ENCODE peak calls at places on chromosome 21, in five cellular contexts. O, K, J, I and Z are unnamed samples.
A peak's percentile ranks its signal among the peaks of the same experiment; 100 is the strongest.

GRCh38 chr21:46151989-46152938 is 3.1 kb downstream of the FTCD start:
- DNase-seq in O (no peak), K (no peak), J (no peak), I (no peak), Z (no peak)

GRCh38 chr21:45510466-45510955 is 31.7 kb downstream of the SLC19A1 start:
- DNase-seq in O (no peak), K (no peak), J (no peak), I (no peak), Z (no peak)

GRCh38 chr21:26632691-26633090 is 59.6 kb upstream of the CYYR1 start:
- DNase-seq in O (no peak), K (no peak), J (no peak), I (no peak), Z (no peak)

GRCh38 chr21:25735895-25736597 is 1.3 kb downstream of the GABPA start:
- DNase-seq in O (peak; percentile 54), K (no peak), J (peak; percentile 67), I (no peak), Z (peak; percentile 52)

GRCh38 chr21:42836767-42837301 is 42.5 kb downstream of the WDR4 start:
- DNase-seq in O (no peak), K (peak; percentile 9), J (no peak), I (no peak), Z (no peak)

GRCh38 chr21:36816556-36817130 is 117.7 kb downstream of the SIM2 start:
- DNase-seq in O (no peak), K (no peak), J (no peak), I (no peak), Z (peak; percentile 16)

GRCh38 chr21:35984654-35985366 is 75.5 kb downstream of the SETD4 start:
- DNase-seq in O (no peak), K (no peak), J (no peak), I (no peak), Z (no peak)

GRCh38 chr21:29718081-29718815 is 221.5 kb downstream of the GRIK1 start:
- DNase-seq in O (peak; percentile 23), K (no peak), J (no peak), I (no peak), Z (peak; percentile 47)

DNA sequence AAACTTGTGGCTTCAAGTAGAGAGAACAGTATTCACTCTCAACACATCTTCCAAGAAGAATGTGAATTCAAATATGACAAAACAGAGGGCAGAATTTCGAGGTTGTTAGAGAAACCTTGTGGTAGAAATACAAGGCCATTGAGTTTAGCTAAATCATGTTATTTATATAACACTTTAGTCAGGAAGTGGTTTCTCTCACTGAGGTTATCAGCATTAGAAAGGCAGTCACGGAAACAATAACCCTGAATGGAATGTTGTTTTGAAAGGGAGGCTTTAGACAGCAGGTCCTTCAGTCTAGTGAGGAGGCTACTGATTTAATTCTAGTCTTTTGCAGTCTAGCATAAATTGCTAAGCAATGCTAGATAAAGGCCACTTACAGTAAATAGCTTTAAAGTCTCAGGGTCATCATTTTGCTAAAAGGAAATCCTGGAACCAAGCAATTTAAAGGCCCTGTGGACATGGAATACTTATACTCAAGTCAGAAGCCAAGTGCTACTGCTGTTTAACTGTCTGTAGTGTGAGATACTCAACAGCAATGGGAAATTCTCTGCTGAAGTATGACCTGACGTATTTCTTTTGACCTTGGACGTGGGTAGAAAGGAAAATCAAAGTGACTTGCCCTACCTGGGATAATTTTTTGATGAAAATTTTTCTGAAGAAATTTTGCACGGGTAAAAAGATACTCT is 89.0 kb upstream of the CHODL start:
- DNase-seq in O (no peak), K (no peak), J (peak; percentile 55), I (no peak), Z (peak; percentile 34)
- H3K4me3 ChIP-seq in O (no peak overlapping the region), K (no peak overlapping the region), J (no peak overlapping the region), I (no peak overlapping the region), Z (no peak overlapping the region)

DNA sequence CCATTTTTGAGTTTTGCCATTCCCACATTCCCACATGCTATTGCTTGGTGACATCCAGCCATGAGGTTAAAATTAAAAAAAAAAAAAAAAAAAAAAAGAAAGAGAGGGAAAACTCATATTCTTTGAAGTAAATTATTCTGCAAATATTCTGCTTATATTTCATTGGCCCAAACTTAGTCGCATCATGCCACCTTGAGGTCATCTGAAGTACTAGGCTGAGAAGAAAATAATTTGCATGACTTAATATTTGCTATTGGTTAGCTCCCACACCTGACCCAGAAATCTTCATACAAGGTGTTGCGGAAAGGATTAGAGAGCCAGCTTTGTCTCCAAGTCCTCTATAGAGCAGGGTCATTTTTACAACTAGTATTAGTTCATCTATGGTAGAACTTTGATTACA is 2206.0 kb downstream of the MRPL39 start:
- DNase-seq in O (no peak), K (no peak), J (no peak), I (no peak), Z (peak; percentile 1)
- TF ChIP-seq CTCF in O (no peak), K (no peak), J (peak; percentile 5), I (no peak), Z (no peak)

DNA sequence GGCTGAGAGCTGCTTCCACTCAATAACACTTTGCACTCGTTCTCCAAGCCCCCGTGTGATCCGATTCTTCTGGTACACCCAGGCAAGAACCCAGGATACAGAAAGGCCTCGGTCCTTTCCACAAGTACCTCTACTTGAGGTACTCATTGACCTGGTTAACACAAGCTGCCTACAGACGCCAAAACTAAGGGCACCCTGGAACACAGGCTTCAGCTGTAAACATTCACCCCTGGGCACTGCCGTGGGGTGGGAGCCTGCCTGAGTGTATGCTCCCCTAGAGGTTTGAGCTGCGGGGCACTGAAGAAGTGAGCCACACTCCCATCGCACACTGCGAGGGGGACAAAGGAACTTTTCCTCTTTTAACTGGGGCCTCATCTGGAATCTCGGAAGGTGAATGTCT is 30.5 kb downstream of the LRRC3 start:
- DNase-seq in O (no peak), K (no peak), J (no peak), I (no peak), Z (no peak)
- H3K4me3 ChIP-seq in O (no peak overlapping the region), K (no peak overlapping the region), J (peak overlapping the region; percentile 8), I (peak overlapping the region; percentile 4), Z (no peak overlapping the region)

DNA sequence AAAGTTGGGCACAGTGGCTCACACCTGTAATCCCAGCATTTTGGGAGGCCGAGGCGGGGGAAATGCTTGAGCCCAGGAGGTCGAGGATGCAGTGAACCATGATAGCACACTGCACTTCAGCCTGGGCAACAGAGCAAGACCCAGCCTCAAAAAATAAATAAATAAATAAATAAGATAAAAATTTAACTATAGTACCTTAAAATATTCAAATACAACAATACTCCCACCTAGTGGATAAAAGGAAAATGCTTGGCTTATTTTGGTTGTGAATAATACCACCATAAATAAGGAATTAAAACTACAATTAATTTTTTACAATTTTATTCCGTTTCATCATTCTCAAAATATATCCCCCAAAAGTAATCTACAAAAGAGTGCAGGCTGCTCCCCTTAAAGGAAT is 8.1 kb downstream of the PSMG1 start:
- DNase-seq in O (peak; percentile 62), K (no peak), J (peak; percentile 45), I (no peak), Z (peak; percentile 62)
- TF ChIP-seq CTCF in O (peak; percentile 47), K (peak; percentile 19), J (peak; percentile 43), I (peak; percentile 52), Z (peak; percentile 54)

DNA sequence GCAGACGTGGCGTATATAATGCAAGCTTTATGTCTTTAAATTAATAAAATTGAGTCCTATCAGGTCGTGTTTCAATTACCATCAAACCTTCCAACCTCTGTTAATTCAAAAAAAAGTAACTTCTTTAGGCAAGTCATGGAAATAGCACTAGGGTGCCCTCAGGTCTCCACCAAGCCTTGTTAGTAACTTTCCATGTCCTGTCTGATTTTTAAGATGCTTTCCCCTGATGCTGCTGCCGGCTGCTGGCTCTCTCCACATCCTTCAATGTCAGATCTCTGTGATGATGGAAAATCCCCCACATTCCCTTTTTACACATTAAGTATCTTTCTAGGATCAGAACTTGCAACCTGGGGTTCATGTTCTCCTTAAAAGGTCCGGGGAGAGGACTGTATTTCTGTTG is 3.0 kb downstream of the ERG start:
- DNase-seq in O (no peak), K (no peak), J (no peak), I (no peak), Z (no peak)
- H3K4me3 ChIP-seq in O (no peak overlapping the region), K (peak overlapping the region; percentile 1), J (no peak overlapping the region), I (no peak overlapping the region), Z (no peak overlapping the region)

DNA sequence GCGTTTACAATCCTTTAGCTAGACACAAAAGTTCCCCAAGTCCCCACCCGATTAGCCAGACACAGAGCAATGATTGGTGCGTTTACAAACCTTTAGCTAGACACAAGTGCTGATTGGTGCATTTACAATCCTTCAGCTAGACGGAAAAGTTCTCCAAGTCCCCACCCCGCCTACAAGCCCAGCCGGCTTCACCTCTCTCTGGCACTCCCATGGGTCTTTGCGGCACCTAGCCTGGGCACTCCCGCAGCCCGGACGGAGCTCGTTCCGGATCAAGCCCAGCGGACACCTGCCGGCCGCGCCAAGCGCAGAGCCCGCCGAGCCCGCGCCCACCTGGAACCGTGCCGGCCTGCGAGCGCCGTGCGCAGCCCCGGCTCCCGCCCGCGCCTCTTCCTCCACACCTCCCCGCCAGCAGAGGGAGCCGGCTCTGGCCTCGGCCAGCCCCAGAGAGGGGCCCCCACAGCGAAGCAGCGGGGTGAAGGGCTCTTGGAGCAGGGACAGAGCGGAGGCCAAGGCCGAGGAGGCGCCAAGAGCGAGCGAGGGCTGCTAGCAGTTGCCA is 50.0 kb upstream of the KRTAP19-8 start:
- DNase-seq in O (no peak), K (no peak), J (no peak), I (no peak), Z (no peak)
- TF ChIP-seq CTCF in O (no peak), K (no peak), J (no peak), I (no peak), Z (no peak)